ENCODE peak calls at places on chromosome 22, in eight cellular contexts. One of them, this sample, is unnamed. For H3K27me3, the result is how much of the 10 kb centered on the place peaks cover.

GRCh38 chr22:43446881-43447280 is 35.1 kb downstream of the MPPED1 start:
- DNase-seq in endodermal cell: no peak
- DNase-seq in AG04450: no peak
- DNase-seq in H1: no peak
- DNase-seq in CD4-positive, alpha-beta T cell: no peak
- DNase-seq in bronchial epithelial cell: peak
- DNase-seq in transverse colon: no peak
- DNase-seq in A673: peak
- DNase-seq in this sample: peak

GRCh38 chr22:35656284-35656752 is 8.1 kb downstream of the APOL6 start:
- DNase-seq in transverse colon: no peak
- DNase-seq in CD4-positive, alpha-beta T cell: no peak
- DNase-seq in A673: peak
- DNase-seq in endodermal cell: no peak
- DNase-seq in bronchial epithelial cell: peak
- DNase-seq in H1: no peak
- DNase-seq in AG04450: no peak
- DNase-seq in this sample: no peak

GRCh38 chr22:49381595-49382450 is 445.9 kb downstream of the BRD1 start:
- DNase-seq in bronchial epithelial cell: no peak
- DNase-seq in endodermal cell: peak
- DNase-seq in H1: no peak
- DNase-seq in A673: no peak
- DNase-seq in CD4-positive, alpha-beta T cell: no peak
- DNase-seq in transverse colon: no peak
- DNase-seq in AG04450: no peak
- DNase-seq in this sample: no peak

GRCh38 chr22:48828688-48829087 is 999.0 kb downstream of the BRD1 start:
- DNase-seq in AG04450: no peak
- DNase-seq in endodermal cell: no peak
- DNase-seq in transverse colon: no peak
- DNase-seq in CD4-positive, alpha-beta T cell: no peak
- DNase-seq in A673: no peak
- DNase-seq in bronchial epithelial cell: no peak
- DNase-seq in H1: no peak
- DNase-seq in this sample: no peak

GRCh38 chr22:22030493-22031182 is 48.1 kb upstream of the TOP3B start:
- DNase-seq in endodermal cell: peak
- DNase-seq in A673: no peak
- DNase-seq in AG04450: no peak
- DNase-seq in bronchial epithelial cell: no peak
- DNase-seq in H1: no peak
- DNase-seq in CD4-positive, alpha-beta T cell: no peak
- DNase-seq in transverse colon: peak
- DNase-seq in this sample: peak

GRCh38 chr22:17781319-17782031 is 7.2 kb upstream of the BID start:
- DNase-seq in H1: no peak
- DNase-seq in bronchial epithelial cell: peak
- DNase-seq in AG04450: peak
- DNase-seq in CD4-positive, alpha-beta T cell: peak
- DNase-seq in transverse colon: no peak
- DNase-seq in endodermal cell: no peak
- DNase-seq in A673: peak
- DNase-seq in this sample: no peak

GRCh38 chr22:43313497-43314474 is 29.4 kb downstream of the SCUBE1 start:
- DNase-seq in transverse colon: peak
- DNase-seq in CD4-positive, alpha-beta T cell: no peak
- DNase-seq in H1: no peak
- DNase-seq in AG04450: no peak
- DNase-seq in bronchial epithelial cell: no peak
- DNase-seq in A673: peak
- DNase-seq in endodermal cell: no peak
- DNase-seq in this sample: no peak

GRCh38 chr22:38177926-38178604 is 3.6 kb downstream of the PLA2G6 start:
- DNase-seq in endodermal cell: peak
- DNase-seq in A673: peak
- DNase-seq in bronchial epithelial cell: peak
- DNase-seq in H1: no peak
- DNase-seq in CD4-positive, alpha-beta T cell: no peak
- DNase-seq in transverse colon: peak
- DNase-seq in AG04450: peak
- DNase-seq in this sample: no peak

GRCh38 chr22:43177479-43177878 is 9.5 kb downstream of the TTLL12 start:
- DNase-seq in AG04450: no peak
- DNase-seq in A673: no peak
- DNase-seq in H1: no peak
- DNase-seq in CD4-positive, alpha-beta T cell: no peak
- DNase-seq in bronchial epithelial cell: no peak
- DNase-seq in transverse colon: no peak
- DNase-seq in endodermal cell: no peak
- DNase-seq in this sample: no peak

GRCh38 chr22:38172489-38173155 is 9.0 kb downstream of the PLA2G6 start:
- DNase-seq in transverse colon: peak
- DNase-seq in A673: no peak
- DNase-seq in AG04450: no peak
- DNase-seq in bronchial epithelial cell: peak
- DNase-seq in endodermal cell: no peak
- DNase-seq in CD4-positive, alpha-beta T cell: peak
- DNase-seq in H1: no peak
- DNase-seq in this sample: no peak

GRCh38 chr22:17777005-17777716 is 2.9 kb upstream of the BID start:
- DNase-seq in AG04450: no peak
- DNase-seq in transverse colon: peak
- DNase-seq in bronchial epithelial cell: no peak
- DNase-seq in endodermal cell: no peak
- DNase-seq in CD4-positive, alpha-beta T cell: peak
- DNase-seq in A673: no peak
- DNase-seq in H1: no peak
- DNase-seq in this sample: no peak

GRCh38 chr22:38338772-38339379 is 21.6 kb upstream of the CSNK1E start:
- DNase-seq in bronchial epithelial cell: no peak
- DNase-seq in H1: no peak
- DNase-seq in CD4-positive, alpha-beta T cell: no peak
- DNase-seq in A673: no peak
- DNase-seq in transverse colon: peak
- DNase-seq in AG04450: no peak
- DNase-seq in endodermal cell: peak
- DNase-seq in this sample: no peak

GRCh38 chr22:35353318-35353717 is 27.6 kb upstream of the HMOX1 start:
- DNase-seq in H1: no peak
- DNase-seq in bronchial epithelial cell: no peak
- DNase-seq in transverse colon: peak
- DNase-seq in endodermal cell: no peak
- DNase-seq in A673: no peak
- DNase-seq in AG04450: no peak
- DNase-seq in CD4-positive, alpha-beta T cell: no peak
- DNase-seq in this sample: no peak

GRCh38 chr22:23062616-23063538 is 7.4 kb upstream of the GNAZ start:
- DNase-seq in transverse colon: no peak
- DNase-seq in H1: no peak
- DNase-seq in bronchial epithelial cell: no peak
- DNase-seq in A673: no peak
- DNase-seq in CD4-positive, alpha-beta T cell: no peak
- DNase-seq in endodermal cell: peak
- DNase-seq in AG04450: no peak
- DNase-seq in this sample: peak

GRCh38 chr22:49097966-49098365 is 729.7 kb downstream of the BRD1 start:
- DNase-seq in CD4-positive, alpha-beta T cell: no peak
- DNase-seq in endodermal cell: no peak
- DNase-seq in transverse colon: no peak
- DNase-seq in H1: no peak
- DNase-seq in A673: no peak
- DNase-seq in AG04450: no peak
- DNase-seq in bronchial epithelial cell: no peak
- DNase-seq in this sample: no peak

GRCh38 chr22:24115247-24116207 is 65.8 kb upstream of the SUSD2 start:
- DNase-seq in H1: no peak
- DNase-seq in transverse colon: no peak
- DNase-seq in endodermal cell: no peak
- DNase-seq in bronchial epithelial cell: no peak
- DNase-seq in AG04450: no peak
- DNase-seq in CD4-positive, alpha-beta T cell: no peak
- DNase-seq in A673: no peak
- DNase-seq in this sample: no peak

GRCh38 chr22:46776876-46777608 is 14.6 kb downstream of the TBC1D22A start:
- DNase-seq in bronchial epithelial cell: no peak
- DNase-seq in transverse colon: no peak
- DNase-seq in AG04450: no peak
- DNase-seq in H1: no peak
- DNase-seq in endodermal cell: no peak
- DNase-seq in CD4-positive, alpha-beta T cell: no peak
- DNase-seq in A673: no peak
- DNase-seq in this sample: no peak

GRCh38 chr22:39805117-39805516 is 88.4 kb downstream of the ENTHD1 start:
- DNase-seq in endodermal cell: no peak
- DNase-seq in AG04450: no peak
- DNase-seq in H1: no peak
- DNase-seq in CD4-positive, alpha-beta T cell: no peak
- DNase-seq in transverse colon: no peak
- DNase-seq in A673: no peak
- DNase-seq in bronchial epithelial cell: no peak
- DNase-seq in this sample: no peak
- H3K27me3 ChIP-seq in endodermal cell: half or more
- H3K27me3 ChIP-seq in AG04450: under half
- H3K27me3 ChIP-seq in H1: under half
- H3K27me3 ChIP-seq in CD4-positive, alpha-beta T cell: under half
- H3K27me3 ChIP-seq in transverse colon: under half
- H3K27me3 ChIP-seq in A673: under half
- H3K27me3 ChIP-seq in bronchial epithelial cell: under half
- H3K27me3 ChIP-seq in this sample: under half

GRCh38 chr22:45034156-45034555 is 24.4 kb upstream of the PHF21B start:
- DNase-seq in bronchial epithelial cell: no peak
- DNase-seq in transverse colon: no peak
- DNase-seq in A673: no peak
- DNase-seq in AG04450: no peak
- DNase-seq in H1: no peak
- DNase-seq in endodermal cell: no peak
- DNase-seq in CD4-positive, alpha-beta T cell: no peak
- DNase-seq in this sample: no peak

GRCh38 chr22:45033136-45033535 is 23.3 kb upstream of the PHF21B start:
- DNase-seq in AG04450: no peak
- DNase-seq in CD4-positive, alpha-beta T cell: no peak
- DNase-seq in endodermal cell: no peak
- DNase-seq in A673: no peak
- DNase-seq in bronchial epithelial cell: no peak
- DNase-seq in H1: no peak
- DNase-seq in transverse colon: no peak
- DNase-seq in this sample: no peak

GRCh38 chr22:45034821-45035220 is 25.0 kb upstream of the PHF21B start:
- DNase-seq in H1: no peak
- DNase-seq in A673: no peak
- DNase-seq in AG04450: no peak
- DNase-seq in transverse colon: no peak
- DNase-seq in endodermal cell: no peak
- DNase-seq in CD4-positive, alpha-beta T cell: no peak
- DNase-seq in bronchial epithelial cell: no peak
- DNase-seq in this sample: no peak

GRCh38 chr22:45039206-45039605 is 29.4 kb upstream of the PHF21B start:
- DNase-seq in endodermal cell: no peak
- DNase-seq in AG04450: no peak
- DNase-seq in A673: no peak
- DNase-seq in bronchial epithelial cell: no peak
- DNase-seq in transverse colon: no peak
- DNase-seq in CD4-positive, alpha-beta T cell: no peak
- DNase-seq in H1: no peak
- DNase-seq in this sample: no peak

DNA sequence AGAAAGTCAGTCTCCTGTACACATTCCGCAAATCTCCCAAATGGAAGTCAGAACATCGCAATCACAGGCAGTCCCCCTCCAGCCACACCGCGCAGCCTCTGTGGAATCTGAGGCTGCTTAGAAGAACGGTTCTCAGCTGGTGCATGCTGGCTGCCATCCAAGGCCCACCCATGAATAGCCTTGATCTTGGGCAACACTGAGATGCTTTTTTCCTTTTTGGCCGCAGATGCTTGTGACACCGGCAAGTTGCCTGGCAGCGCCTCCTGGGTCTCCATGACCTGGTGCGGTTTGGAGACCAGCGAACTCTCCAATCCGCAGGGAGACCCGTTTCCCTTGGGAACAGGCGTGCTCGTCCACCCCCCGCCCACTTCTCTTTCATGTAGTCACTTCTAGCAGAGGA is 26.3 kb upstream of the PHF21B start:
- DNase-seq in bronchial epithelial cell: no peak
- DNase-seq in AG04450: no peak
- DNase-seq in transverse colon: no peak
- DNase-seq in A673: peak
- DNase-seq in H1: no peak
- DNase-seq in CD4-positive, alpha-beta T cell: no peak
- DNase-seq in endodermal cell: no peak
- DNase-seq in this sample: no peak
- H3K27me3 ChIP-seq in bronchial epithelial cell: under half
- H3K27me3 ChIP-seq in AG04450: under half
- H3K27me3 ChIP-seq in transverse colon: under half
- H3K27me3 ChIP-seq in A673: under half
- H3K27me3 ChIP-seq in H1: under half
- H3K27me3 ChIP-seq in CD4-positive, alpha-beta T cell: under half
- H3K27me3 ChIP-seq in endodermal cell: under half
- H3K27me3 ChIP-seq in this sample: under half

DNA sequence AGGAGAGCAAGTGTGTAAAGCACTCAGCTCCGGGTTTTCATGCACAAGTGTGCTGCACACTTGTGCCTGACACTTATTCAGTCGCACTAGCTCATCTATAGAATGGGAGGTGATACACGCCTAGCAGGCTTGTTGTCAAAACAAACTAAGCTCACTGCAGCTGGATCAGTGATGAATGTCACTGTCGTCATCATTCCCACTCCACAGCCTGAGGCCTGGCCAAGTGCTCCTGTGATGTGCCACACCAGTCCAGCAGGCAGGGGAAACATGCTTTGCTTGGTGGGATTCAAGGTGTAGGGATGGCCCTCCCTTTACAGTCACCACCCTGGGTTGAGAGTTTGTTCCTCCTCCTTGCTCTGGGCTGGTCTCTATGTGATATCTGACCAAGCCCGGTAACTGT is 6.8 kb downstream of the MPST start:
- DNase-seq in endodermal cell: no peak
- DNase-seq in A673: no peak
- DNase-seq in transverse colon: no peak
- DNase-seq in AG04450: no peak
- DNase-seq in H1: no peak
- DNase-seq in bronchial epithelial cell: no peak
- DNase-seq in CD4-positive, alpha-beta T cell: no peak
- DNase-seq in this sample: no peak
- H3K27me3 ChIP-seq in endodermal cell: under half
- H3K27me3 ChIP-seq in A673: under half
- H3K27me3 ChIP-seq in transverse colon: under half
- H3K27me3 ChIP-seq in AG04450: under half
- H3K27me3 ChIP-seq in H1: under half
- H3K27me3 ChIP-seq in bronchial epithelial cell: under half
- H3K27me3 ChIP-seq in CD4-positive, alpha-beta T cell: under half
- H3K27me3 ChIP-seq in this sample: under half

GRCh38 chr22:29370556-29370955 is 17.8 kb downstream of the AP1B1 start:
- DNase-seq in AG04450: no peak
- DNase-seq in bronchial epithelial cell: no peak
- DNase-seq in H1: peak
- DNase-seq in endodermal cell: peak
- DNase-seq in transverse colon: no peak
- DNase-seq in A673: no peak
- DNase-seq in CD4-positive, alpha-beta T cell: no peak
- DNase-seq in this sample: peak
- H3K27me3 ChIP-seq in AG04450: under half
- H3K27me3 ChIP-seq in bronchial epithelial cell: under half
- H3K27me3 ChIP-seq in H1: under half
- H3K27me3 ChIP-seq in endodermal cell: under half
- H3K27me3 ChIP-seq in transverse colon: under half
- H3K27me3 ChIP-seq in A673: under half
- H3K27me3 ChIP-seq in CD4-positive, alpha-beta T cell: under half
- H3K27me3 ChIP-seq in this sample: under half